ENCODE peak calls at places on chromosomes 13 and 19, in nine cellular contexts. W is heart left ventricle; D is ascending aorta; O is prostate gland; Z is naive thymus-derived CD4-positive, alpha-beta T cell; N is CD4-positive, alpha-beta T cell; A is effector memory CD4-positive, alpha-beta T cell; M is CD8-positive, alpha-beta T cell; J is PC-3. Y is an unnamed sample.

GRCh38 chr19:58252102-58252685 is 23.5 kb downstream of the ZNF544 start:
- DNase-seq in W (no peak), D (no peak), O (no peak), Z (no peak), N (no peak), A (no peak), M (no peak), J (peak; percentile 30), Y (no peak)

GRCh38 chr19:55066107-55066709 is 3.3 kb upstream of the RDH13 start:
- DNase-seq in W (no peak), D (no peak), O (no peak), Z (no peak), N (no peak), A (no peak), M (no peak), J (peak; percentile 38), Y (no peak)

GRCh38 chr19:10643968-10644290 is 10.2 kb upstream of the ILF3 start:
- DNase-seq in W (no peak), D (no peak), O (no peak), Z (no peak), N (no peak), A (no peak), M (no peak), J (no peak), Y (no peak)

GRCh38 chr19:5093953-5094718 is 125.2 kb downstream of the KDM4B start:
- DNase-seq in W (no peak), D (no peak), O (no peak), Z (no peak), N (no peak), A (no peak), M (no peak), J (no peak), Y (no peak)

GRCh38 chr13:30873519-30873918 is 32.6 kb upstream of the MEDAG start:
- DNase-seq in W (no peak), D (no peak), O (no peak), Z (no peak), N (no peak), A (no peak), M (no peak), J (no peak), Y (no peak)

GRCh38 chr13:85710545-85710944 is 88.7 kb downstream of the SLITRK6 start:
- DNase-seq in W (no peak), D (no peak), O (no peak), Z (no peak), N (no peak), A (no peak), M (no peak), J (no peak), Y (no peak)

GRCh38 chr19:48061401-48062344 is 17.8 kb upstream of the CABP5 start:
- DNase-seq in W (no peak), D (no peak), O (peak; percentile 49), Z (no peak), N (no peak), A (no peak), M (no peak), J (no peak), Y (no peak)

GRCh38 chr13:42048625-42049453 is at the start of gene DGKH:
- DNase-seq in W (peak; percentile 90), D (peak; percentile 91), O (peak; percentile 83), Z (peak; percentile 81), N (peak; percentile 39), A (peak; percentile 62), M (peak; percentile 44), J (peak; percentile 61), Y (peak; percentile 67)

GRCh38 chr13:43405457-43405856 is 381.3 kb downstream of the ENOX1 start:
- DNase-seq in W (no peak), D (no peak), O (no peak), Z (no peak), N (no peak), A (no peak), M (no peak), J (peak; percentile 74), Y (no peak)

GRCh38 chr19:55383789-55384575 is at the start of gene TMEM238:
- DNase-seq in W (peak; percentile 53), D (peak; percentile 78), O (peak; percentile 41), Z (peak; percentile 66), N (peak; percentile 50), A (peak; percentile 20), M (peak; percentile 7), J (peak; percentile 71), Y (peak; percentile 36)

GRCh38 chr13:44425041-44425814 is 51.6 kb downstream of the SERP2 start:
- DNase-seq in W (no peak), D (no peak), O (no peak), Z (no peak), N (no peak), A (no peak), M (no peak), J (no peak), Y (no peak)

GRCh38 chr19:49468746-49469447 is 5.1 kb upstream of the FLT3LG start:
- DNase-seq in W (peak; percentile 86), D (peak; percentile 90), O (peak; percentile 87), Z (peak; percentile 78), N (peak; percentile 84), A (peak; percentile 94), M (peak; percentile 76), J (peak; percentile 77), Y (no peak)

GRCh38 chr19:32661318-32661717 is 13.7 kb downstream of the ANKRD27 start:
- DNase-seq in W (no peak), D (no peak), O (no peak), Z (no peak), N (no peak), A (no peak), M (no peak), J (no peak), Y (no peak)

GRCh38 chr13:41182231-41182630 is 12.1 kb downstream of the KBTBD7 start:
- DNase-seq in W (no peak), D (no peak), O (no peak), Z (no peak), N (no peak), A (no peak), M (no peak), J (no peak), Y (no peak)

GRCh38 chr13:76828316-76828741 is 57.9 kb downstream of the KCTD12 start:
- DNase-seq in W (no peak), D (no peak), O (no peak), Z (no peak), N (no peak), A (no peak), M (no peak), J (no peak), Y (no peak)

GRCh38 chr13:46637213-46637612 is 84.2 kb downstream of the LRCH1 start:
- DNase-seq in W (no peak), D (no peak), O (no peak), Z (no peak), N (no peak), A (no peak), M (no peak), J (no peak), Y (no peak)

GRCh38 chr13:33485247-33485646 is 199.7 kb upstream of the STARD13 start:
- DNase-seq in W (no peak), D (no peak), O (no peak), Z (no peak), N (no peak), A (no peak), M (no peak), J (no peak), Y (no peak)

GRCh38 chr19:1767464-1767933 is 14.2 kb downstream of the ONECUT3 start:
- DNase-seq in W (peak; percentile 41), D (no peak), O (no peak), Z (peak; percentile 74), N (peak; percentile 58), A (peak; percentile 18), M (peak; percentile 54), J (peak; percentile 41), Y (peak; percentile 8)

GRCh38 chr13:49607761-49608160 is 20.5 kb upstream of the ARL11 start:
- DNase-seq in W (no peak), D (no peak), O (no peak), Z (no peak), N (no peak), A (no peak), M (no peak), J (no peak), Y (no peak)

GRCh38 chr13:49608932-49609331 is 19.4 kb upstream of the ARL11 start:
- DNase-seq in W (no peak), D (no peak), O (no peak), Z (no peak), N (no peak), A (no peak), M (no peak), J (no peak), Y (no peak)

GRCh38 chr13:49606747-49607648 is 21.3 kb upstream of the ARL11 start:
- DNase-seq in W (peak; percentile 85), D (peak; percentile 94), O (peak; percentile 88), Z (peak; percentile 68), N (peak; percentile 74), A (peak; percentile 52), M (peak; percentile 69), J (peak; percentile 84), Y (peak; percentile 86)

GRCh38 chr13:49604570-49604969 is 19.2 kb upstream of the RCBTB1 start:
- DNase-seq in W (no peak), D (no peak), O (no peak), Z (no peak), N (no peak), A (no peak), M (no peak), J (no peak), Y (no peak)

GRCh38 chr13:49610176-49610575 is 18.1 kb upstream of the ARL11 start:
- DNase-seq in W (no peak), D (no peak), O (no peak), Z (no peak), N (no peak), A (no peak), M (no peak), J (no peak), Y (no peak)
- H3K27ac ChIP-seq in W (no peak overlapping the region), D (no peak overlapping the region), O (no peak overlapping the region), Z (no peak overlapping the region), N (no peak overlapping the region), A (no peak overlapping the region), M (no peak overlapping the region), J (no peak overlapping the region), Y (no peak overlapping the region)

GRCh38 chr13:102548811-102549210 is 48.0 kb upstream of the TPP2 start:
- DNase-seq in W (no peak), D (no peak), O (no peak), Z (no peak), N (no peak), A (no peak), M (no peak), J (peak; percentile 6), Y (no peak)
- H3K27ac ChIP-seq in W (no peak overlapping the region), D (no peak overlapping the region), O (no peak overlapping the region), Z (no peak overlapping the region), N (no peak overlapping the region), A (no peak overlapping the region), M (no peak overlapping the region), J (no peak overlapping the region), Y (no peak overlapping the region)

GRCh38 chr19:45098521-45099464 is 5.8 kb downstream of the PPP1R37 start:
- DNase-seq in W (peak; percentile 37), D (no peak), O (peak; percentile 24), Z (no peak), N (no peak), A (no peak), M (no peak), J (no peak), Y (peak; percentile 28)
- H3K27ac ChIP-seq in W (peak overlapping the region; percentile 50), D (no peak overlapping the region), O (peak overlapping the region; percentile 43), Z (no peak overlapping the region), N (no peak overlapping the region), A (no peak overlapping the region), M (no peak overlapping the region), J (peak overlapping the region; percentile 91), Y (peak overlapping the region; percentile 89)

DNA sequence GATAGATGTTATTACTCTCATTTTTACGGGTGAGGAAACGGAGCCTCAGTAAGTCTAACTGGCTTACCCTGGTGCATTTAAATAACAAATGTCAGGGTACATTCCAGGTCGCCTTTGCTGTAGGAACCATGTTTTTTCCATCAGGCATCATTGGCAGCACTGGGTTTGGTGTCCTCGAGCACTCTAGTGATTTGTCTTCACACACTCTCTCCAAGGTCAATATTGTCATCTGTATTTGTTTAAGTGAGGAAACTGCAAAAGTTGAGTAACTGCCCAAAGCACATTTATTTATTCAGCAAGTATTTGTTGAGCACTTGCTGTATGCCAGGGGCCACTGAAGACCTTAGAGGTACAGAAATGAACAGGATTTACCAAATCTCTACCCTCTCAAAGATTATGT is 78.6 kb downstream of the DCT start:
- DNase-seq in W (no peak), D (no peak), O (no peak), Z (no peak), N (no peak), A (no peak), M (no peak), J (no peak), Y (no peak)
- H3K27ac ChIP-seq in W (no peak overlapping the region), D (no peak overlapping the region), O (no peak overlapping the region), Z (no peak overlapping the region), N (no peak overlapping the region), A (no peak overlapping the region), M (no peak overlapping the region), J (no peak overlapping the region), Y (no peak overlapping the region)

Y was measured in substantia nigra.